ENCODE peak calls at places on chromosome 20, in six cellular contexts. D is H1, H is HCT116, Y is HepG2, C is GM12878, T is K562. F is an unnamed sample.
A peak's percentile ranks its signal among the peaks of the same experiment; 100 is the strongest.

GRCh38 chr20:62946918-62947317 is 5.6 kb upstream of the SLC17A9 start:
- DNase-seq in D (no peak), H (no peak), Y (no peak), C (no peak), T (no peak), F (no peak)

GRCh38 chr20:63567382-63568169 is 6.5 kb downstream of the HELZ2 start:
- DNase-seq in D (no peak), H (no peak), Y (no peak), C (peak; percentile 60), T (no peak), F (no peak)

GRCh38 chr20:24675651-24676352 is 206.4 kb downstream of the SYNDIG1 start:
- DNase-seq in D (no peak), H (no peak), Y (no peak), C (no peak), T (no peak), F (no peak)

GRCh38 chr20:3071610-3072529 is at the start of gene OXT:
- DNase-seq in D (no peak), H (no peak), Y (no peak), C (no peak), T (no peak), F (no peak)

GRCh38 chr20:37763105-37763504 is 69.3 kb downstream of the CTNNBL1 start:
- DNase-seq in D (no peak), H (no peak), Y (no peak), C (no peak), T (no peak), F (no peak)

GRCh38 chr20:58512808-58513552 is 2.2 kb downstream of the APCDD1L start:
- DNase-seq in D (no peak), H (no peak), Y (no peak), C (no peak), T (no peak), F (no peak)

GRCh38 chr20:63739129-63740069 is at the start of gene SLC2A4RG:
- DNase-seq in D (no peak), H (no peak), Y (peak; percentile 94), C (no peak), T (peak; percentile 97), F (peak; percentile 62)

GRCh38 chr20:52681288-52681687 is 290.9 kb upstream of the TSHZ2 start:
- DNase-seq in D (no peak), H (no peak), Y (no peak), C (no peak), T (no peak), F (no peak)

GRCh38 chr20:64025826-64026412 is 10.1 kb upstream of the C20orf204 start:
- DNase-seq in D (no peak), H (no peak), Y (no peak), C (no peak), T (no peak), F (no peak)

GRCh38 chr20:46657618-46658017 is 6.4 kb upstream of the SLC13A3 start:
- DNase-seq in D (no peak), H (no peak), Y (no peak), C (no peak), T (no peak), F (no peak)

GRCh38 chr20:38198238-38198861 is 33.3 kb upstream of the TGM2 start:
- DNase-seq in D (no peak), H (no peak), Y (no peak), C (no peak), T (no peak), F (peak; percentile 73)

GRCh38 chr20:53559816-53560215 is 33.8 kb downstream of the ZNF217 start:
- DNase-seq in D (no peak), H (no peak), Y (no peak), C (no peak), T (no peak), F (peak; percentile 58)

GRCh38 chr20:47287609-47288144 is 68.8 kb downstream of the ZMYND8 start:
- DNase-seq in D (no peak), H (no peak), Y (no peak), C (no peak), T (no peak), F (no peak)

GRCh38 chr20:62143976-62144825 is 632 bp downstream of the SS18L1 start:
- DNase-seq in D (no peak), H (no peak), Y (peak; percentile 42), C (no peak), T (peak; percentile 77), F (peak; percentile 60)

GRCh38 chr20:45340236-45340847 is 7.9 kb downstream of the SDC4 start:
- DNase-seq in D (no peak), H (no peak), Y (peak; percentile 92), C (no peak), T (no peak), F (no peak)

GRCh38 chr20:62088258-62089127 is 22.8 kb upstream of the TAF4 start:
- DNase-seq in D (no peak), H (peak; percentile 86), Y (peak; percentile 80), C (no peak), T (peak; percentile 61), F (peak; percentile 99)

GRCh38 chr20:61940491-61940890 is 125.2 kb downstream of the TAF4 start:
- DNase-seq in D (no peak), H (no peak), Y (no peak), C (no peak), T (no peak), F (no peak)

GRCh38 chr20:51036226-51036625 is 13.3 kb upstream of the KCNG1 start:
- DNase-seq in D (no peak), H (no peak), Y (no peak), C (no peak), T (no peak), F (no peak)

GRCh38 chr20:16125810-16126209 is 447.4 kb downstream of the KIF16B start:
- DNase-seq in D (no peak), H (no peak), Y (no peak), C (no peak), T (no peak), F (no peak)

GRCh38 chr20:48638546-48638945 is 189.3 kb downstream of the PREX1 start:
- DNase-seq in D (no peak), H (peak; percentile 16), Y (no peak), C (no peak), T (no peak), F (peak; percentile 51)

GRCh38 chr20:53003420-53003819 is 31.3 kb downstream of the TSHZ2 start:
- DNase-seq in D (no peak), H (no peak), Y (no peak), C (no peak), T (no peak), F (no peak)

GRCh38 chr20:23165964-23166363 is 79.8 kb upstream of the CD93 start:
- DNase-seq in D (no peak), H (no peak), Y (no peak), C (no peak), T (no peak), F (no peak)

GRCh38 chr20:1440024-1440423 is 26.6 kb downstream of the NSFL1C start:
- DNase-seq in D (peak; percentile 50), H (peak; percentile 26), Y (peak; percentile 61), C (no peak), T (peak; percentile 51), F (peak; percentile 12)

GRCh38 chr20:44097521-44098255 is 89.3 kb downstream of the JPH2 start:
- DNase-seq in D (no peak), H (no peak), Y (peak; percentile 31), C (no peak), T (no peak), F (peak; percentile 22)
- TF ChIP-seq CEBPB in D (no peak), H (no peak), Y (no peak), C (no peak), T (no peak), F (no peak)

GRCh38 chr20:41166201-41167117 is 29.1 kb downstream of the PLCG1 start:
- DNase-seq in D (no peak), H (no peak), Y (no peak), C (no peak), T (no peak), F (no peak)
- H3K4me1 ChIP-seq in D (no peaks in the 10 kb centered on the region), H (no peaks in the 10 kb centered on the region), Y (no peaks in the 10 kb centered on the region), C (peaks cover 15% of the 10 kb centered on the region), T (no peaks in the 10 kb centered on the region), F (no peaks in the 10 kb centered on the region)

GRCh38 chr20:10034717-10035571 is at the start of gene ANKEF1:
- DNase-seq in D (peak; percentile 29), H (peak; percentile 59), Y (peak; percentile 87), C (no peak), T (peak; percentile 74), F (peak; percentile 2)
- H2AFZ ChIP-seq in D (peak within 1 kb of the TSS; percentile 70), H (peak within 1 kb of the TSS; percentile 93), Y (peak within 1 kb of the TSS; percentile 66), C (peak within 1 kb of the TSS; percentile 83), T (peak within 1 kb of the TSS; percentile 87), F (peak within 1 kb of the TSS; percentile 96)

DNA sequence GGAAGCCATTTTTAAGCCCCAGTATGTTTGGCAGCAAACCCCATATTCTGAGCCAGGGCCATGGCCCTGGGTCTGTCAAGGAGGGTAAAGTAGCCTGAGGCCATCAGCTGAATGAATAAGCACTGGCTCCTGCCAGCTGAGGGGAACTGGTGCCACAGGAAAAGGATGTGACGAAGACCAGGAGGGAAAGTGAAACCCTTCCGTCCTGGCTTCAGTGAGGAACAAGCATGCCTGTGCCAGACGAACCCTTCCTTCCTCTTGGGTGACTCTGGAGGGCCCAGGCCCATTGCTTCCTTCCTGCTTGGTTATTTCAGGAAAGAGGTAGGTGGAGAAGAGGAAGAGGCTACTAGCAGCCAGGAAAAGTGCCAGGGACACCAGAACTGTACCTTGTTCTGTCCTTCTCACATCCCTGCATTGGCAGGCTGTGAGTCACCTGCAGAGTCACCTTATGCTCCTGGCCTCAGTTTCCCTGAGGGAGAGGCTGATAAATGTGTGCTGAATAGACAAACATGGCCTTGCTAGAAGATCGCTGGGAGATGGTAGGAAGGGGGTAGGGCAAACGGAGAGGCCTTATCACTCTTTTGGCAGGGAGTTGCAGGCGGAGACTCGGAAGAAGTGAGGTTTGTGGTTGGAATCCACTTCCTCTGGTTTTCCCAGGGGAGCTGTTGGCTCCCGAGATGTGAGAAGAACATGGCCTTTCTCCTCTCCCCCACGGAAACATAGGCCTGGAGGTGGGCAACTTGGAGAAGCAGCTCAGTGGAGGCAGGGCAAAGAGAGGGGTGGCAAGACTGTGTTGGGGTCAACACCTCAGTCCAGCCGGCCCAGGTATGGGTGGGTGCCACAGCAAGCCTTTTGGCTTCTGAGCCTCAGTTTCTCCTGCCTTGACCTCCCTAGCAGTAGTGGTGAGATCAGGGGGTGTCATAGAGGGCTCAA is 37.4 kb downstream of the COX4I2 start:
- DNase-seq in D (no peak), H (no peak), Y (no peak), C (no peak), T (peak; percentile 80), F (peak; percentile 64)
- TF ChIP-seq CEBPB in D (no peak), H (no peak), Y (no peak), C (no peak), T (no peak), F (no peak)

GRCh38 chr20:33653218-33653899 is 8.8 kb upstream of the C20orf144 start:
- DNase-seq in D (peak; percentile 69), H (peak; percentile 35), Y (peak; percentile 75), C (no peak), T (peak; percentile 79), F (peak; percentile 66)

GRCh38 chr20:33650111-33650752 is 11.9 kb upstream of the C20orf144 start:
- DNase-seq in D (no peak), H (no peak), Y (no peak), C (no peak), T (peak; percentile 12), F (no peak)

GRCh38 chr20:33650753-33651561 is 11.2 kb upstream of the C20orf144 start:
- DNase-seq in D (no peak), H (no peak), Y (no peak), C (no peak), T (no peak), F (no peak)

GRCh38 chr20:33649201-33649631 is 12.9 kb upstream of the C20orf144 start:
- DNase-seq in D (no peak), H (no peak), Y (no peak), C (no peak), T (no peak), F (no peak)

GRCh38 chr20:33651562-33652048 is 10.5 kb upstream of the C20orf144 start:
- DNase-seq in D (no peak), H (no peak), Y (no peak), C (no peak), T (peak; percentile 15), F (no peak)
- H3K4me1 ChIP-seq in D (peaks cover 11% of the 10 kb centered on the region), H (no peaks in the 10 kb centered on the region), Y (peaks cover 37% of the 10 kb centered on the region), C (peaks cover 38% of the 10 kb centered on the region), T (peaks cover 6% of the 10 kb centered on the region), F (peaks cover 3% of the 10 kb centered on the region)